ENCODE peak calls at places on chromosomes 12 and 14, in five cellular contexts. O is fibroblast of lung, G is Karpas-422, Z is trophoblast cell, F is IMR-90. L is an unnamed sample.

GRCh38 chr12:58703911-58704310 is 216.4 kb downstream of the LRIG3 start:
- DNase-seq in O (peak), G (no peak), Z (no peak), F (no peak), L (no peak)

GRCh38 chr14:89198544-89199329 is 218.3 kb downstream of the FOXN3 start:
- DNase-seq in O (peak), G (no peak), Z (peak), F (peak), L (no peak)

GRCh38 chr12:15532364-15532977 is 210.2 kb downstream of the PTPRO start:
- DNase-seq in O (peak), G (peak), Z (peak), F (peak), L (peak)

GRCh38 chr12:129203456-129203855 is 350.2 kb downstream of the GLT1D1 start:
- DNase-seq in O (no peak), G (no peak), Z (no peak), F (no peak), L (no peak)

GRCh38 chr14:67764496-67764895 is 51.9 kb downstream of the ZFYVE26 start:
- DNase-seq in O (no peak), G (no peak), Z (peak), F (no peak), L (no peak)

GRCh38 chr14:101557811-101558738 is 3.2 kb upstream of the DIO3 start:
- DNase-seq in O (peak), G (no peak), Z (no peak), F (no peak), L (no peak)

GRCh38 chr12:54977857-54978256 is 6.7 kb downstream of the TESPA1 start:
- DNase-seq in O (no peak), G (no peak), Z (no peak), F (no peak), L (peak)

GRCh38 chr12:14928946-14929345 is 9.4 kb downstream of the ERP27 start:
- DNase-seq in O (no peak), G (no peak), Z (peak), F (no peak), L (no peak)

GRCh38 chr12:82481954-82482353 is 123.6 kb downstream of the METTL25 start:
- DNase-seq in O (no peak), G (no peak), Z (no peak), F (no peak), L (no peak)

GRCh38 chr12:49636979-49637378 is 13.6 kb downstream of the PRPF40B start:
- DNase-seq in O (peak), G (peak), Z (peak), F (peak), L (peak)

GRCh38 chr12:21941522-21942376 is 523 bp upstream of the ABCC9 start:
- DNase-seq in O (peak), G (no peak), Z (peak), F (peak), L (no peak)

GRCh38 chr14:78530078-78530477 is 359.9 kb downstream of the NRXN3 start:
- DNase-seq in O (no peak), G (peak), Z (peak), F (no peak), L (peak)

GRCh38 chr14:100302616-100303015 is 3.6 kb downstream of the SLC25A29 start:
- DNase-seq in O (no peak), G (no peak), Z (no peak), F (no peak), L (no peak)

GRCh38 chr12:52759695-52760094 is 17.4 kb downstream of the KRT76 start:
- DNase-seq in O (no peak), G (peak), Z (peak), F (no peak), L (no peak)

GRCh38 chr14:104423715-104424405 is 155.7 kb upstream of the C14orf180 start:
- DNase-seq in O (no peak), G (no peak), Z (no peak), F (no peak), L (no peak)

GRCh38 chr14:47008732-47009131 is 357.2 kb upstream of the RPL10L start:
- DNase-seq in O (no peak), G (no peak), Z (no peak), F (no peak), L (no peak)

GRCh38 chr12:23083267-23083666 is 458.3 kb downstream of the ETNK1 start:
- DNase-seq in O (peak), G (no peak), Z (no peak), F (peak), L (no peak)

GRCh38 chr14:64478634-64479250 is 13.4 kb downstream of the AKAP5 start:
- DNase-seq in O (peak), G (peak), Z (peak), F (peak), L (no peak)

GRCh38 chr14:58488550-58488949 is 61.0 kb downstream of the KIAA0586 start:
- DNase-seq in O (peak), G (no peak), Z (no peak), F (peak), L (no peak)

GRCh38 chr12:79098530-79098929 is 234.0 kb downstream of the SYT1 start:
- DNase-seq in O (peak), G (no peak), Z (no peak), F (no peak), L (no peak)
- H2AFZ ChIP-seq in O (no peak), G (no peak), Z (no peak), F (no peak), L (no peak)

DNA sequence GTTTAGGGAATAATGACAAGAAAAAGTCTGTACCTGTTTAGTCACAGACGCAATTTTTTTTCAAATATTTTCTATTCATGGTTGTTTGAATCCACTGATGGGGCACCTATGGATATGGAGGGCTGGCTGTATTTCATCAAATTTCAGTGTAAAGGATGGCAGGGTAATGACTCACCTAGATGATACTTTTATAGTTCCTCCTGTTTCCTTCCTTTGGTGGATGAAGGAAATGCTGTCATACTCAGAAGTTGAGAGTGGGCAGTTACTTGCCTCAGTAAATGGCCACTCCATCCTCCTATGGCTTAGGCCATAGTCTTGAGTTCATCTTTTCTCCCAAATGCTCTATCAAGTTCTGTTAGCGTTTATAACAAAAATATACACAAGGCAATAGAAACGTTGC is 18.9 kb upstream of the C12orf71 start:
- DNase-seq in O (no peak), G (peak), Z (no peak), F (peak), L (no peak)
- H3K9ac ChIP-seq in O (no peak), G (no peak), Z (no peak), F (no peak), L (no peak)

GRCh38 chr12:64102339-64102738 is 119.8 kb downstream of the KICS2 start:
- DNase-seq in O (no peak), G (no peak), Z (no peak), F (no peak), L (no peak)

GRCh38 chr12:64103821-64104220 is 118.3 kb downstream of the KICS2 start:
- DNase-seq in O (peak), G (no peak), Z (no peak), F (peak), L (no peak)

GRCh38 chr12:64105026-64105425 is 117.1 kb downstream of the KICS2 start:
- DNase-seq in O (no peak), G (no peak), Z (no peak), F (no peak), L (no peak)

GRCh38 chr12:64107776-64108175 is 114.3 kb downstream of the KICS2 start:
- DNase-seq in O (no peak), G (no peak), Z (no peak), F (no peak), L (no peak)

GRCh38 chr12:64104376-64104775 is 117.7 kb downstream of the KICS2 start:
- DNase-seq in O (peak), G (no peak), Z (peak), F (no peak), L (no peak)
- H3K4me3 ChIP-seq in O (no peak), G (no peak), Z (no peak), F (no peak), L (no peak)

DNA sequence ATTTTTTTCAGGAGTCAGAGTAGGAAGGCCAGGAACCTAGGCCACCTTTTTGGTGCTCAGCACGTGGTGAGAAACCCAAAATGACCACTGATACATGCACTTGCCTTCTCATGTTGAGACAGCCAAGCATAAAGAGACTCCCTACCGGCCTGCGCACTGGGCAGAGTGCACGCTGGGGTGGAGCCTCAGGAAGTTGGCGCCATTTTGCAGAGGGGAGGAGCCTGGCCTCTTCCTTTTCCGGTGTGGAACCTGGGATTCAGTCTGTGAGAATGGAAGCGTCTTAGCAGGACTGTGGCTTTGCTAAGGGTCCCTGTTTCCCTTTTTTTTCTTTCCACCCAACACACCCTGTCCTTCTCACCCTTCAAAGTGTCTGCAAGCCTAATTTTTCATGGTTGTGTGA is 62.9 kb upstream of the RTRAF start:
- DNase-seq in O (no peak), G (no peak), Z (no peak), F (no peak), L (no peak)
- H2AFZ ChIP-seq in O (no peak), G (no peak), Z (no peak), F (no peak), L (no peak)

DNA sequence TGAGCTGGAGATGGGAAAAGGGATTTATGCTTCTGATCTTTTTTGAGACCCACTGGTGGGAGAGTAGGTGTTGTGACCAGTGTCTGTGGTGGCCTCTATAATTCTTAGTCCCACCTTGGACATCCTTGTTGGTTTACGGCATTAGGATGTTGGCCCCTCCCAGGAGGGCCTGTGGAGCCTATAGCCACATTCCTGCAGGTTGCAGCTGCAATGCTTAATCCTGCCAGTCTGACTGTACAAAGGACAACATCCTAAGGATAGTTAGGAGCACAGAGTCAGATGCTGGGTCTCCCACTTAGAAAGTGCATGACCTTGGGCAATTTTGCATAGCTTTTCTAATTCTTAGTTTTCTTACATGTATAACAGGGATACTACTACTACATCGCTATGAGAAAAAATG is 150.9 kb upstream of the SLC38A2 start:
- DNase-seq in O (peak), G (no peak), Z (no peak), F (peak), L (no peak)
- H3K9ac ChIP-seq in O (peak), G (no peak), Z (no peak), F (peak), L (peak)

GRCh38 chr12:67650127-67650495 is 1.6 kb downstream of the DYRK2 start:
- DNase-seq in O (peak), G (no peak), Z (no peak), F (no peak), L (no peak)

GRCh38 chr12:67650528-67651379 is 2.2 kb downstream of the DYRK2 start:
- DNase-seq in O (no peak), G (peak), Z (no peak), F (no peak), L (peak)

GRCh38 chr12:67649165-67650126 is 901 bp downstream of the DYRK2 start:
- DNase-seq in O (no peak), G (peak), Z (peak), F (no peak), L (peak)

GRCh38 chr12:67648306-67649164 is at the start of gene DYRK2:
- DNase-seq in O (peak), G (peak), Z (peak), F (peak), L (peak)

GRCh38 chr12:67651380-67651695 is 2.8 kb downstream of the DYRK2 start:
- DNase-seq in O (peak), G (peak), Z (no peak), F (peak), L (peak)
- H3K4me3 ChIP-seq in O (peak), G (peak), Z (no peak), F (no peak), L (peak)

L was measured in DND-41.